ENCODE peak calls at places on chromosomes 16 and 17, in eight cellular contexts. One of them, this sample, is unnamed.

GRCh38 chr17:77445030-77445907 is 304.5 kb downstream of the SEC14L1 start:
- DNase-seq in putamen: no peak
- DNase-seq in AG08395: peak
- DNase-seq in activated CD4-positive, alpha-beta memory T cell treated with anti-CD3 and anti-CD28 coated beads for 36 hours: peak
- DNase-seq in EL: no peak
- DNase-seq in fibroblast of lung: peak
- DNase-seq in NCI-H146: no peak
- DNase-seq in ACHN: no peak
- DNase-seq in this sample: peak

GRCh38 chr17:72850410-72850809 is 242.1 kb downstream of the SLC39A11 start:
- DNase-seq in putamen: no peak
- DNase-seq in fibroblast of lung: peak
- DNase-seq in NCI-H146: no peak
- DNase-seq in EL: peak
- DNase-seq in ACHN: no peak
- DNase-seq in AG08395: peak
- DNase-seq in activated CD4-positive, alpha-beta memory T cell treated with anti-CD3 and anti-CD28 coated beads for 36 hours: no peak
- DNase-seq in this sample: no peak

GRCh38 chr17:27578718-27579085 is 52.3 kb upstream of the LGALS9 start:
- DNase-seq in ACHN: no peak
- DNase-seq in fibroblast of lung: peak
- DNase-seq in EL: peak
- DNase-seq in AG08395: no peak
- DNase-seq in activated CD4-positive, alpha-beta memory T cell treated with anti-CD3 and anti-CD28 coated beads for 36 hours: peak
- DNase-seq in NCI-H146: no peak
- DNase-seq in putamen: no peak
- DNase-seq in this sample: no peak

GRCh38 chr17:77499699-77500435 is 359.1 kb downstream of the SEC14L1 start:
- DNase-seq in NCI-H146: no peak
- DNase-seq in ACHN: no peak
- DNase-seq in activated CD4-positive, alpha-beta memory T cell treated with anti-CD3 and anti-CD28 coated beads for 36 hours: peak
- DNase-seq in AG08395: no peak
- DNase-seq in EL: no peak
- DNase-seq in putamen: no peak
- DNase-seq in fibroblast of lung: no peak
- DNase-seq in this sample: no peak

GRCh38 chr17:64019486-64020067 is 856 bp downstream of the ICAM2 start:
- DNase-seq in AG08395: no peak
- DNase-seq in ACHN: no peak
- DNase-seq in EL: no peak
- DNase-seq in fibroblast of lung: no peak
- DNase-seq in NCI-H146: no peak
- DNase-seq in activated CD4-positive, alpha-beta memory T cell treated with anti-CD3 and anti-CD28 coated beads for 36 hours: peak
- DNase-seq in putamen: no peak
- DNase-seq in this sample: no peak

GRCh38 chr17:77429985-77430752 is 289.4 kb downstream of the SEC14L1 start:
- DNase-seq in ACHN: peak
- DNase-seq in AG08395: peak
- DNase-seq in putamen: no peak
- DNase-seq in NCI-H146: peak
- DNase-seq in fibroblast of lung: peak
- DNase-seq in activated CD4-positive, alpha-beta memory T cell treated with anti-CD3 and anti-CD28 coated beads for 36 hours: peak
- DNase-seq in EL: peak
- DNase-seq in this sample: peak

GRCh38 chr17:48244814-48245213 is 137.2 kb downstream of the SNX11 start:
- DNase-seq in activated CD4-positive, alpha-beta memory T cell treated with anti-CD3 and anti-CD28 coated beads for 36 hours: no peak
- DNase-seq in putamen: no peak
- DNase-seq in fibroblast of lung: peak
- DNase-seq in AG08395: no peak
- DNase-seq in NCI-H146: no peak
- DNase-seq in ACHN: peak
- DNase-seq in EL: peak
- DNase-seq in this sample: no peak

GRCh38 chr16:31186176-31186575 is 6.2 kb downstream of the FUS start:
- DNase-seq in AG08395: no peak
- DNase-seq in ACHN: no peak
- DNase-seq in fibroblast of lung: no peak
- DNase-seq in activated CD4-positive, alpha-beta memory T cell treated with anti-CD3 and anti-CD28 coated beads for 36 hours: no peak
- DNase-seq in putamen: no peak
- DNase-seq in NCI-H146: no peak
- DNase-seq in EL: no peak
- DNase-seq in this sample: peak

GRCh38 chr17:80068301-80069160 is 32.1 kb downstream of the CCDC40 start:
- DNase-seq in putamen: no peak
- DNase-seq in AG08395: no peak
- DNase-seq in activated CD4-positive, alpha-beta memory T cell treated with anti-CD3 and anti-CD28 coated beads for 36 hours: no peak
- DNase-seq in EL: peak
- DNase-seq in NCI-H146: no peak
- DNase-seq in fibroblast of lung: peak
- DNase-seq in ACHN: no peak
- DNase-seq in this sample: no peak

GRCh38 chr17:76260669-76261068 is 4.5 kb upstream of the UBALD2 start:
- DNase-seq in NCI-H146: no peak
- DNase-seq in AG08395: no peak
- DNase-seq in activated CD4-positive, alpha-beta memory T cell treated with anti-CD3 and anti-CD28 coated beads for 36 hours: no peak
- DNase-seq in ACHN: no peak
- DNase-seq in putamen: no peak
- DNase-seq in EL: no peak
- DNase-seq in fibroblast of lung: no peak
- DNase-seq in this sample: no peak